ENCODE peak calls at places on chromosome 14, in six cellular contexts. R is substantia nigra; Y is T-cell; P is activated naive CD4-positive, alpha-beta T cell treated with anti-CD3 and anti-CD28 coated beads, Interleukin-2, amount 50 U/mL, for 16 hours; S is astrocyte of the spinal cord; G is fibroblast of villous mesenchyme. J is an unnamed sample.

GRCh38 chr14:104331871-104332605 is 193.7 kb downstream of the KIF26A start:
- DNase-seq in R (no peak), Y (no peak), P (no peak), S (no peak), G (no peak), J (no peak)

GRCh38 chr14:89750909-89751502 is 203.5 kb downstream of the EFCAB11 start:
- DNase-seq in R (no peak), Y (no peak), P (peak; percentile 18), S (no peak), G (no peak), J (no peak)

GRCh38 chr14:74686324-74686723 is 26.6 kb downstream of the AREL1 start:
- DNase-seq in R (no peak), Y (no peak), P (no peak), S (no peak), G (no peak), J (no peak)

GRCh38 chr14:56108057-56108456 is 10.2 kb upstream of the PELI2 start:
- DNase-seq in R (no peak), Y (no peak), P (no peak), S (no peak), G (no peak), J (no peak)

GRCh38 chr14:88364710-88365413 is 20.6 kb upstream of the SPATA7 start:
- DNase-seq in R (no peak), Y (no peak), P (no peak), S (no peak), G (no peak), J (no peak)

GRCh38 chr14:56687123-56687522 is 107.5 kb downstream of the TMEM260 start:
- DNase-seq in R (no peak), Y (no peak), P (no peak), S (no peak), G (no peak), J (no peak)

GRCh38 chr14:95727084-95727700 is 13.3 kb upstream of the TCL1A start:
- DNase-seq in R (no peak), Y (no peak), P (no peak), S (no peak), G (no peak), J (no peak)

GRCh38 chr14:99596071-99596627 is 7.9 kb downstream of the CCDC85C start:
- DNase-seq in R (no peak), Y (no peak), P (no peak), S (no peak), G (no peak), J (no peak)

GRCh38 chr14:50943943-50944646 is at the start of gene PYGL:
- DNase-seq in R (peak; percentile 27), Y (no peak), P (peak; percentile 33), S (peak; percentile 58), G (peak; percentile 73), J (no peak)

GRCh38 chr14:71338153-71338552 is 430.9 kb downstream of the PCNX1 start:
- DNase-seq in R (no peak), Y (no peak), P (no peak), S (no peak), G (no peak), J (no peak)

GRCh38 chr14:101733211-101733610 is 28.3 kb upstream of the PPP2R5C start:
- DNase-seq in R (no peak), Y (no peak), P (no peak), S (peak; percentile 42), G (peak; percentile 16), J (no peak)

GRCh38 chr14:22598896-22599244 is 770 bp downstream of the ABHD4 start:
- DNase-seq in R (no peak), Y (no peak), P (peak; percentile 42), S (peak; percentile 59), G (peak; percentile 74), J (no peak)